ENCODE peak calls at places on chromosome 16, in five cellular contexts. W is activated T-cell treated with anti-CD3 and anti-CD28 coated beads, Interleukin-2, amount 50 U/mL, for 4 hours; R is HuH-7; C is HL-60; I is neural crest cell. J is an unnamed sample.

GRCh38 chr16:20969386-20969785 is 68.8 kb downstream of the LYRM1 start:
- DNase-seq in W (no peak), R (no peak), C (no peak), I (no peak), J (no peak)

GRCh38 chr16:88064889-88065746 is 113.9 kb downstream of the BANP start:
- DNase-seq in W (no peak), R (no peak), C (no peak), I (no peak), J (peak; percentile 4)

GRCh38 chr16:88088161-88088581 is 136.9 kb downstream of the BANP start:
- DNase-seq in W (no peak), R (no peak), C (no peak), I (no peak), J (no peak)

GRCh38 chr16:1054660-1055556 is 17.6 kb upstream of the SSTR5 start:
- DNase-seq in W (peak; percentile 38), R (peak; percentile 83), C (peak; percentile 9), I (peak; percentile 82), J (peak; percentile 77)

GRCh38 chr16:55569025-55569424 is 2.5 kb downstream of the CAPNS2 start:
- DNase-seq in W (no peak), R (no peak), C (peak; percentile 43), I (no peak), J (no peak)

GRCh38 chr16:8760021-8760420 is 37.4 kb downstream of the TMEM186 start:
- DNase-seq in W (no peak), R (no peak), C (no peak), I (no peak), J (no peak)

GRCh38 chr16:57723170-57723569 is 12.4 kb upstream of the KATNB1 start:
- DNase-seq in W (no peak), R (peak; percentile 50), C (no peak), I (peak; percentile 38), J (no peak)

GRCh38 chr16:82088483-82088882 is 53.4 kb downstream of the HSD17B2 start:
- DNase-seq in W (no peak), R (no peak), C (no peak), I (no peak), J (peak; percentile 57)

GRCh38 chr16:89319883-89320716 is 102.6 kb downstream of the ZNF778 start:
- DNase-seq in W (peak; percentile 32), R (no peak), C (no peak), I (no peak), J (no peak)

GRCh38 chr16:7013990-7014389 is 318.7 kb upstream of the RBFOX1 start:
- DNase-seq in W (no peak), R (no peak), C (no peak), I (no peak), J (no peak)

GRCh38 chr16:4415538-4416199 is 727 bp downstream of the CORO7 start:
- DNase-seq in W (peak; percentile 40), R (peak; percentile 53), C (peak; percentile 89), I (no peak), J (no peak)

GRCh38 chr16:56679813-56680212 is 2.5 kb upstream of the MT1X start:
- DNase-seq in W (no peak), R (no peak), C (peak; percentile 80), I (no peak), J (no peak)

GRCh38 chr16:19109288-19109664 is 4.5 kb upstream of the ITPRIPL2 start:
- DNase-seq in W (no peak), R (no peak), C (no peak), I (no peak), J (no peak)

GRCh38 chr16:88469615-88470395 is 16.7 kb downstream of the ZFPM1 start:
- DNase-seq in W (peak; percentile 49), R (no peak), C (no peak), I (no peak), J (no peak)

GRCh38 chr16:49631521-49632041 is 224.3 kb downstream of the ZNF423 start:
- DNase-seq in W (no peak), R (no peak), C (no peak), I (no peak), J (no peak)

GRCh38 chr16:3235856-3236669 is 1.1 kb upstream of the ZNF200 start:
- DNase-seq in W (peak; percentile 34), R (no peak), C (peak; percentile 85), I (no peak), J (peak; percentile 40)

GRCh38 chr16:31325171-31325570 is 29.8 kb upstream of the ITGAX start:
- DNase-seq in W (no peak), R (no peak), C (no peak), I (no peak), J (no peak)

GRCh38 chr16:61432421-61432820 is 603.8 kb downstream of the CDH8 start:
- DNase-seq in W (no peak), R (no peak), C (no peak), I (no peak), J (no peak)

GRCh38 chr16:49700928-49701685 is 154.8 kb downstream of the ZNF423 start:
- DNase-seq in W (no peak), R (no peak), C (no peak), I (no peak), J (peak; percentile 41)

GRCh38 chr16:19861069-19861468 is 23.6 kb downstream of the GPRC5B start:
- DNase-seq in W (no peak), R (no peak), C (no peak), I (no peak), J (no peak)